ENCODE peak calls at places on chromosomes 2 and 18, in four cellular contexts. J is ovary, H is uterus, R is esophagus squamous epithelium. T is an unnamed sample.

GRCh38 chr18:50707841-50708240 is 112.0 kb downstream of the MRO start:
- DNase-seq in H (no peak), R (no peak), J (no peak), T (no peak)

GRCh38 chr18:78069784-78070664 is 820.4 kb downstream of the GALR1 start:
- DNase-seq in H (no peak), R (no peak), J (no peak), T (no peak)

GRCh38 chr2:149826471-149827125 is 239.0 kb upstream of the MMADHC start:
- DNase-seq in J (no peak), H (no peak), R (no peak), T (no peak)

GRCh38 chr2:104140361-104140760 is 713.6 kb upstream of the POU3F3 start:
- DNase-seq in H (no peak), J (no peak), R (no peak), T (no peak)

GRCh38 chr2:5540856-5541255 is 151.3 kb upstream of the SOX11 start:
- DNase-seq in R (no peak), J (no peak), H (no peak), T (no peak)

GRCh38 chr2:106789185-106789584 is 96.8 kb downstream of the ST6GAL2 start:
- DNase-seq in H (no peak), J (no peak), R (no peak), T (no peak)

GRCh38 chr18:45651269-45651668 is 36.0 kb downstream of the SLC14A2 start:
- DNase-seq in R (no peak), J (no peak), H (no peak), T (no peak)

GRCh38 chr18:54210463-54210862 is 14.0 kb downstream of the MBD2 start:
- DNase-seq in J (no peak), R (no peak), H (no peak), T (no peak)

GRCh38 chr2:84493494-84493893 is 22.8 kb upstream of the DNAH6 start:
- DNase-seq in H (no peak), J (no peak), R (no peak), T (no peak)

GRCh38 chr18:47754311-47755101 is 176.0 kb downstream of the SMAD2 start:
- DNase-seq in J (no peak), R (no peak), H (no peak), T (no peak)

GRCh38 chr2:71742953-71743601 is 289.7 kb downstream of the DYSF start:
- DNase-seq in R (no peak), H (peak; percentile 64), J (no peak), T (no peak)

GRCh38 chr2:121638333-121638732 is 10.9 kb downstream of the CLASP1 start:
- DNase-seq in H (no peak), R (no peak), J (no peak), T (no peak)

GRCh38 chr2:85706604-85707296 is 12.6 kb downstream of the GNLY start:
- DNase-seq in J (no peak), R (no peak), H (no peak), T (no peak)

GRCh38 chr2:174327958-174328308 is 6.8 kb upstream of the SP9 start:
- DNase-seq in J (no peak), R (no peak), H (no peak), T (no peak)

GRCh38 chr2:158410132-158410531 is 46.4 kb downstream of the CCDC148 start:
- DNase-seq in R (no peak), J (no peak), H (no peak), T (no peak)

GRCh38 chr2:122388208-122388607 is 632.8 kb downstream of the TSN start:
- DNase-seq in H (no peak), R (no peak), J (no peak), T (no peak)

GRCh38 chr2:35989040-35989439 is 366.5 kb upstream of the CRIM1 start:
- DNase-seq in J (no peak), R (no peak), H (no peak), T (no peak)

GRCh38 chr2:11851881-11852280 is 105.4 kb downstream of the LPIN1 start:
- DNase-seq in J (no peak), R (no peak), H (no peak), T (no peak)

GRCh38 chr2:133434962-133435668 is 133.1 kb downstream of the NCKAP5 start:
- DNase-seq in R (no peak), H (no peak), J (no peak), T (no peak)

GRCh38 chr2:62196278-62196901 is 475 bp downstream of the B3GNT2 start:
- DNase-seq in H (peak; percentile 37), R (no peak), J (peak; percentile 40), T (no peak)

GRCh38 chr2:117835990-117836760 is 21.7 kb downstream of the DDX18 start:
- DNase-seq in R (peak; percentile 5), H (peak; percentile 77), J (peak; percentile 75), T (peak; percentile 78)

GRCh38 chr2:128396500-128396891 is 77.8 kb upstream of the HS6ST1 start:
- DNase-seq in R (no peak), H (no peak), J (no peak), T (no peak)

GRCh38 chr2:189306441-189307006 is 127.0 kb upstream of the COL5A2 start:
- DNase-seq in R (no peak), H (no peak), J (no peak), T (no peak)

GRCh38 chr18:34835466-34835865 is 125.4 kb downstream of the DTNA start:
- DNase-seq in H (no peak), R (no peak), J (no peak), T (no peak)

GRCh38 chr2:32932825-32933755 is 13.7 kb upstream of the LTBP1 start:
- DNase-seq in H (no peak), J (no peak), R (no peak), T (no peak)

GRCh38 chr2:111122631-111123421 is 2.1 kb downstream of the BCL2L11 start:
- DNase-seq in R (no peak), J (peak; percentile 70), H (peak; percentile 80), T (peak; percentile 90)

GRCh38 chr2:88097891-88098557 is 29.8 kb downstream of the FABP1 start:
- DNase-seq in J (no peak), H (no peak), R (no peak), T (no peak)

GRCh38 chr2:153388246-153388645 is 90.3 kb downstream of the RPRM start:
- DNase-seq in R (no peak), H (no peak), J (peak; percentile 13), T (no peak)

GRCh38 chr2:216589779-216590178 is 43.4 kb upstream of the IGFBP2 start:
- DNase-seq in J (no peak), R (no peak), H (no peak), T (no peak)

GRCh38 chr2:223196331-223196730 is 144.3 kb downstream of the KCNE4 start:
- DNase-seq in J (no peak), H (no peak), R (no peak), T (no peak)

GRCh38 chr2:45849491-45850283 is 198.2 kb downstream of the PRKCE start:
- DNase-seq in R (no peak), J (no peak), H (peak; percentile 31), T (no peak)

GRCh38 chr2:45331034-45331786 is 279.9 kb downstream of the SRBD1 start:
- DNase-seq in H (no peak), J (no peak), R (no peak), T (no peak)

GRCh38 chr18:79857082-79857661 is 59.4 kb downstream of the KCNG2 start:
- DNase-seq in J (no peak), R (no peak), H (no peak), T (peak; percentile 85)

GRCh38 chr2:18871430-18871829 is 282.1 kb upstream of the NT5C1B start:
- DNase-seq in R (no peak), J (no peak), H (no peak), T (no peak)

GRCh38 chr2:8678731-8679566 is 2.9 kb upstream of the ID2 start:
- DNase-seq in J (peak; percentile 90), R (no peak), H (peak; percentile 91), T (peak; percentile 87)

GRCh38 chr2:9261231-9261883 is 54.7 kb downstream of the ASAP2 start:
- DNase-seq in H (peak; percentile 84), R (no peak), J (peak; percentile 49), T (no peak)

GRCh38 chr2:232632904-232633412 is 446 bp upstream of the EFHD1 start:
- DNase-seq in J (peak; percentile 90), H (peak; percentile 87), R (no peak), T (no peak)

GRCh38 chr2:232635820-232636219 is 2.4 kb downstream of the EFHD1 start:
- DNase-seq in J (no peak), R (no peak), H (no peak), T (no peak)

GRCh38 chr2:232634319-232635150 is 1.1 kb downstream of the EFHD1 start:
- DNase-seq in H (peak; percentile 41), R (no peak), J (peak; percentile 46), T (no peak)

GRCh38 chr2:232632229-232632903 is 1.0 kb upstream of the EFHD1 start:
- DNase-seq in H (no peak), J (peak; percentile 27), R (no peak), T (no peak)

GRCh38 chr2:232633413-232634318 is at the start of gene EFHD1:
- DNase-seq in R (no peak), J (peak; percentile 88), H (peak; percentile 87), T (peak; percentile 60)
- TF ChIP-seq POLR2A in R (peak; percentile 74), J (peak; percentile 58), H (peak; percentile 34), T (peak; percentile 43)

DNA sequence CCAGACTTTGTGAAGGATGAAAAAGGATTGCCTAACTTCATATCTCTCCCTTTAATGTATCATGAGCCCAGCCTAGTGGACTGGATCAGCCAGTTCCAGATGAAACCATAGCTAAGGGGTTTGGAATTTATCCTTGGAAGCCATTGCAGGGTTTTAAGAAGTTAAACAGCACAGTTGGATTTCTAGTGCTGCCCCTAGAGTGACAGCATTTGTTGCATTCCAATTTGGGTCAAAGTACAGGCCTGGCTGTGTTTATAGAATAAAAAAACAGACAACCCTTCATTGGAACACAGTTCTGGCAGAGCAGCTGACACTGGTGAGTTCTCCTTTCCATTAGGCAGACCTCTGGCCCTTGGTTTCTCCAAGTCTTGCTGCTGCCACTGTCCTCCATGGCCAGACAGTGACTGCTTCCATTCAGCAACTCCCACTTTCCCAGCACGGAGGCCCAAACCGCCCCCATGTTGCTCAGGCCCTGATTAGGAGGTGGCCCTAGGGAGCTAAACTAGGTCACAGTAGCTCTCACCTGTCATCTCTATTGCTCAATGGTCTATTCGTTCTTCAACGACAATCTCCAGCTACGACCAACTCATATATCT is 8.0 kb downstream of the GPR39 start:
- DNase-seq in R (no peak), H (no peak), J (no peak), T (no peak)
- TF ChIP-seq CTCF in R (no peak), H (no peak), J (no peak), T (no peak)

GRCh38 chr2:151860210-151860609 is 32.0 kb upstream of the ARL5A start:
- DNase-seq in J (no peak), H (no peak), R (no peak), T (no peak)
- TF ChIP-seq POLR2A in J (no peak), H (no peak), R (no peak), T (no peak)

DNA sequence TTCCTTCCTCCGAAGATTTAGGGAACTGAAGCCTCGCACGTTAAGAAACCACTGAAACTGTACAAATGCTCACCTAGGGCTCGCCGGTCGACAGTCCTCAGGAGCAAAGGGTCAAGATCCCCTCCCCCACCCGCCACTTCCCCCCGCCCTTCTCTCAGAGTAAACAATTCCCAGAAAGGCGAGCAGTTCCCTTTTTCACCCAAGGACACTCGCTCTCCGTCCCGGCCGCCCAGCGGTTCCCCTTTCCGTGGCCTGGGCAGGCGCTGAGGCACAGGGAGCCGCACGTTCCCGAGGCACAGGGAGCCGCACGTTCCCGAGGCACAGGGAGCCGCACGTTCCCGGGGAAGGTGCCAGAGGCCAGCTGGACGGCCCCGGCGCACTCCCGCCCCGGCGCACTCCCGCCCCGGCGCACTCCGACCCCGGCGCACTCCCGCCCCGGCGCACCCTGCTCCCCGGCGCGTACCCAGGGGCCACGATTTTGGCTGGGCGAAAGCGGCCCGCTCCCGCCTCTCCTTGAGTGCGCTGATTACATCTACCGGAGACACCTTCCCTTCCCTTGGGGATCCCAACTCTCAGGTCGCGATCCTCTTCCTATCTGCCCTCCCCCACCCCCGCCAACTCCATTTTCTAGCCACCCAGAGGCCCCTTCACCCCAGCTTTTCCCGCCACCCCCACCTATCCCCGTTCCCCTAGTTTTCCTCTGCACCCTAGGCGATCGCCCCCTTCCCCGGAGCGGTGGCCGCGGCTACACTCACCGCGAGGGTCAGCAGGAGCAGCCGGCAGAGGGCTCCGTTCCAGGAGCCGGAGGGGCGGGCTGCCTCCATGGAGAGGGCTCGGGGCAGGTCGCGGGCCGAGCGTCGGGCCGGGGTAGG is 837 bp downstream of the DSC2 start:
- DNase-seq in H (peak; percentile 23), R (no peak), J (peak; percentile 51), T (peak; percentile 44)
- TF ChIP-seq CTCF in H (no peak), R (no peak), J (no peak), T (no peak)

T was measured in breast epithelium.